ENCODE peak calls at places on chromosomes 6 and 20, in eight cellular contexts. S, J, O, V, Z, A, Y and M are unnamed samples.
A peak's percentile ranks its signal among the peaks of the same experiment; 100 is the strongest.

GRCh38 chr6:168060521-168060931 is 18.5 kb downstream of the FRMD1 start:
- DNase-seq in S (peak; percentile 16), J (no peak), O (peak; percentile 70), V (peak; percentile 37), Z (peak; percentile 80), A (peak; percentile 79), Y (peak; percentile 32), M (peak; percentile 0)

GRCh38 chr6:159729598-159729997 is 2.3 kb downstream of the WTAP start:
- DNase-seq in S (no peak), J (peak; percentile 34), O (no peak), V (peak; percentile 25), Z (no peak), A (peak; percentile 19), Y (no peak), M (peak; percentile 27)

GRCh38 chr20:54472607-54473006 is 2.8 kb upstream of the DOK5 start:
- DNase-seq in S (no peak), J (no peak), O (no peak), V (no peak), Z (no peak), A (no peak), Y (no peak), M (no peak)

GRCh38 chr6:96491926-96492325 is 29.7 kb upstream of the UFL1 start:
- DNase-seq in S (no peak), J (no peak), O (no peak), V (no peak), Z (no peak), A (no peak), Y (no peak), M (no peak)

GRCh38 chr6:22142931-22143330 is 153.9 kb downstream of the PRL start:
- DNase-seq in S (no peak), J (no peak), O (no peak), V (no peak), Z (no peak), A (no peak), Y (no peak), M (no peak)

GRCh38 chr6:36147294-36147693 is 17.0 kb downstream of the MAPK13 start:
- DNase-seq in S (no peak), J (no peak), O (no peak), V (no peak), Z (no peak), A (no peak), Y (no peak), M (no peak)

GRCh38 chr6:18307006-18307405 is 42.7 kb upstream of the DEK start:
- DNase-seq in S (no peak), J (no peak), O (no peak), V (peak; percentile 37), Z (no peak), A (no peak), Y (peak; percentile 87), M (peak; percentile 51)

GRCh38 chr6:56223995-56224394 is 23.4 kb downstream of the COL21A1 start:
- DNase-seq in S (no peak), J (no peak), O (no peak), V (peak; percentile 92), Z (no peak), A (no peak), Y (peak; percentile 11), M (peak; percentile 35)

GRCh38 chr6:41964201-41964887 is 22.7 kb upstream of the CCND3 start:
- DNase-seq in S (no peak), J (peak; percentile 14), O (no peak), V (no peak), Z (no peak), A (no peak), Y (no peak), M (no peak)

GRCh38 chr6:142796571-142796970 is 148.4 kb downstream of the HIVEP2 start:
- DNase-seq in S (no peak), J (no peak), O (no peak), V (peak; percentile 58), Z (no peak), A (no peak), Y (no peak), M (no peak)

GRCh38 chr6:42745083-42745637 is 743 bp downstream of the TBCC start:
- DNase-seq in S (no peak), J (peak; percentile 46), O (peak; percentile 63), V (peak; percentile 54), Z (peak; percentile 41), A (peak; percentile 44), Y (no peak), M (peak; percentile 59)

GRCh38 chr6:168732676-168733075 is 291.7 kb downstream of the SMOC2 start:
- DNase-seq in S (no peak), J (no peak), O (no peak), V (no peak), Z (no peak), A (no peak), Y (no peak), M (no peak)

GRCh38 chr20:4508773-4509172 is 212.9 kb upstream of the PRND start:
- DNase-seq in S (no peak), J (no peak), O (no peak), V (peak; percentile 55), Z (no peak), A (no peak), Y (peak; percentile 26), M (no peak)

GRCh38 chr20:38806855-38807655 is 1.6 kb downstream of the PPP1R16B start:
- DNase-seq in S (no peak), J (peak; percentile 49), O (no peak), V (no peak), Z (peak; percentile 36), A (peak; percentile 50), Y (no peak), M (no peak)
- H3K4me3 ChIP-seq in S (no peak overlapping the region), J (peak overlapping the region; percentile 71), O (peak overlapping the region; percentile 50), V (no peak overlapping the region), Z (no peak overlapping the region), A (peak overlapping the region; percentile 83), Y (no peak overlapping the region), M (no peak overlapping the region)

GRCh38 chr6:154942770-154943169 is 52.3 kb upstream of the TIAM2 start:
- DNase-seq in S (no peak), J (no peak), O (no peak), V (no peak), Z (no peak), A (no peak), Y (no peak), M (no peak)

GRCh38 chr6:154950979-154951378 is 44.1 kb upstream of the TIAM2 start:
- DNase-seq in S (no peak), J (no peak), O (no peak), V (no peak), Z (no peak), A (no peak), Y (no peak), M (no peak)

DNA sequence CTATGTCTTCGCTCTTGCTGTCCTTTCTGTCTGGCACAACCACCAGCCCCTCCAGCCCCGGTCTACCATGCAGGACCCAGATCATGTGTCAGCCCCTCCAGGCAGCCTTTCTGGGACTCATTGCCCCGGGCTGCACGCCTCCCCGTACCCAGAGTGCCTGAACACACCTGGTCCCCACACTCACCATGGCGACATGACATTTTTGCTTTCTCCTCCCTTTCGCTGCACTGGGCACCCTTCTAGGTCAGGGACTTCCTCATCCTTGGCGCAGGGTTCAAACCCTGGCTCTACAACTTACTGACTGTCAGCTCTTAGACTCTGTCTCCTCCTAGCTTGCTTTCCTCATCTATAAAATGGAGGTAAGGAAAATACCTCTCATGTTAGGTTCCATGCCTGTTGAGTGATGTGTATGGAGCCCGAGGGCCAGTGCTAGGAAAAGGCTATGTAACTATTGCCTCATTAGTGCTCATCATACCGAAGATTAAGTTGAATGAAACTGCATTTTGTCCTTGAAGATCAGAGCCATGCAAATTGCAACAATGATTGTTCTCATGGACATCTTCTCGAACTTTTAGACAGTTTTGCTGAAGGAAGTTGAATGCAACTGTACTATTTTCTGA is 49.7 kb upstream of the TIAM2 start:
- DNase-seq in S (no peak), J (no peak), O (no peak), V (no peak), Z (no peak), A (no peak), Y (no peak), M (no peak)
- H3K4me3 ChIP-seq in S (no peak overlapping the region), J (no peak overlapping the region), O (no peak overlapping the region), V (no peak overlapping the region), Z (no peak overlapping the region), A (no peak overlapping the region), Y (no peak overlapping the region), M (no peak overlapping the region)

DNA sequence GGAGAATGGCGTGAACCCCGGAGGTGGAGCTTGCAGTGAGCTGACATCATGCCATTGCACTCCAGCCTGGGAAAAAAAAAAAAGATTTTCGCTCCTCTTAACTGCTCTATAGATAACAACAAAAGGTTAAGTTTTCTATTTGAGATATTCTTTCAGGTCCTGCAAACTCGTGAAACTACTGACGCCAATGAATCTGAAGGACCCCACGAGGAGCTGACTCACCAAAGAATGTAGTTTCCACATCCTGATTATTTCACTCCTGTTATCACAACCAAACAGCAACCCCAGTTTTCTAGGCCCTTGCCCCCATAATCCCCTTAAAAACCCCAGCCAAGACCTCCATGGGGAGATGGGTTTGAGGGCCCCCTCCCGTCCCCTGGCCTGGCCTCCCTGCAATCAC is 58.7 kb downstream of the OTOR start:
- DNase-seq in S (no peak), J (no peak), O (no peak), V (no peak), Z (no peak), A (no peak), Y (no peak), M (no peak)
- H3K4me3 ChIP-seq in S (no peak overlapping the region), J (no peak overlapping the region), O (no peak overlapping the region), V (no peak overlapping the region), Z (no peak overlapping the region), A (no peak overlapping the region), Y (no peak overlapping the region), M (no peak overlapping the region)

GRCh38 chr20:11980263-11980662 is 62.6 kb downstream of the BTBD3 start:
- DNase-seq in S (no peak), J (no peak), O (no peak), V (no peak), Z (no peak), A (no peak), Y (no peak), M (no peak)

GRCh38 chr20:11981366-11981947 is 63.8 kb downstream of the BTBD3 start:
- DNase-seq in S (no peak), J (no peak), O (no peak), V (no peak), Z (no peak), A (no peak), Y (no peak), M (no peak)

GRCh38 chr20:11979306-11980128 is 61.8 kb downstream of the BTBD3 start:
- DNase-seq in S (no peak), J (no peak), O (no peak), V (no peak), Z (no peak), A (no peak), Y (no peak), M (no peak)

GRCh38 chr20:11982289-11982957 is 64.7 kb downstream of the BTBD3 start:
- DNase-seq in S (no peak), J (no peak), O (no peak), V (no peak), Z (no peak), A (no peak), Y (no peak), M (no peak)

DNA sequence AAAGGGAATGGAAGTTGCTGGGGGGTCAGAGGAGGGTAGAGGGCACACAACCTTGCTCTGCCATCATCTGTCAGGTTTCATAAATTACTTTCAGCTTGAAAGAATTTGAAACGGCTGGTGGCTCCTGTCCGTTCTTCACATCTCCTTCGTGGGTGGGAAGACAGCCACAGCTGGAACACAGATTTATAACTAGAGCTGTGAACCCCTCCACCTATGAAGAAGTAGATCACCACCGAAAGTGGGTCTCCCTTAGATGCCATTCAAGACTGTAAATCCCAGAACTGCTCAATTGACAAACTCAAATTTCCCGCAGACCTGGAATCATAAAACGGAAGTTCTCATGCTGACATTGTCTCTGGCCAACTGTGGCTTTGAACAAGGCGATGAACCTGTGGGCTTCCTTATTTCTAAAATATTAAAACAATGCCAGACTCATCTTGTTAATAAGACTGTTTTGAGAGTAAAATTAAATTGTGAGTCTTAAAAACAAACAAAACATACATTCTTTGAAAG is 65.3 kb downstream of the BTBD3 start:
- DNase-seq in S (no peak), J (no peak), O (no peak), V (no peak), Z (no peak), A (no peak), Y (no peak), M (no peak)
- H3K4me3 ChIP-seq in S (no peak overlapping the region), J (no peak overlapping the region), O (peak overlapping the region; percentile 52), V (no peak overlapping the region), Z (no peak overlapping the region), A (no peak overlapping the region), Y (no peak overlapping the region), M (no peak overlapping the region)